ENCODE peak calls at places on chromosomes 4 and X, in eight cellular contexts. One of them, this sample, is unnamed.

GRCh38 chrX:40245411-40246140 is 147.8 kb upstream of the BCOR start:
- DNase-seq in choroid plexus epithelial cell: peak; percentile 90
- DNase-seq in naive thymus-derived CD4-positive, alpha-beta T cell: no peak
- DNase-seq in NB4: no peak
- DNase-seq in kidney epithelial cell: no peak
- DNase-seq in hepatocyte: peak; percentile 28
- DNase-seq in lung: no peak
- DNase-seq in uterus: peak; percentile 42
- DNase-seq in this sample: no peak

GRCh38 chrX:112218388-112218787 is 135.8 kb upstream of the TRPC5 start:
- DNase-seq in choroid plexus epithelial cell: no peak
- DNase-seq in naive thymus-derived CD4-positive, alpha-beta T cell: no peak
- DNase-seq in NB4: no peak
- DNase-seq in kidney epithelial cell: no peak
- DNase-seq in hepatocyte: no peak
- DNase-seq in lung: no peak
- DNase-seq in uterus: no peak
- DNase-seq in this sample: no peak

GRCh38 chrX:3066555-3066954 is 25.3 kb downstream of the ARSF start:
- DNase-seq in choroid plexus epithelial cell: peak; percentile 13
- DNase-seq in naive thymus-derived CD4-positive, alpha-beta T cell: no peak
- DNase-seq in NB4: peak; percentile 45
- DNase-seq in kidney epithelial cell: no peak
- DNase-seq in hepatocyte: peak; percentile 25
- DNase-seq in lung: no peak
- DNase-seq in uterus: no peak
- DNase-seq in this sample: no peak

GRCh38 chr4:7372673-7373072 is 62.1 kb downstream of the PSAPL1 start:
- DNase-seq in choroid plexus epithelial cell: no peak
- DNase-seq in naive thymus-derived CD4-positive, alpha-beta T cell: no peak
- DNase-seq in NB4: no peak
- DNase-seq in kidney epithelial cell: no peak
- DNase-seq in hepatocyte: no peak
- DNase-seq in lung: no peak
- DNase-seq in uterus: no peak
- DNase-seq in this sample: no peak

GRCh38 chr4:114005569-114006442 is 26.4 kb upstream of the ARSJ start:
- DNase-seq in choroid plexus epithelial cell: peak; percentile 56
- DNase-seq in naive thymus-derived CD4-positive, alpha-beta T cell: no peak
- DNase-seq in NB4: no peak
- DNase-seq in kidney epithelial cell: peak; percentile 19
- DNase-seq in hepatocyte: no peak
- DNase-seq in lung: no peak
- DNase-seq in uterus: no peak
- DNase-seq in this sample: no peak

GRCh38 chr4:94519925-94520789 is 68.4 kb downstream of the PDLIM5 start:
- DNase-seq in choroid plexus epithelial cell: no peak
- DNase-seq in naive thymus-derived CD4-positive, alpha-beta T cell: no peak
- DNase-seq in NB4: no peak
- DNase-seq in kidney epithelial cell: no peak
- DNase-seq in hepatocyte: no peak
- DNase-seq in lung: no peak
- DNase-seq in uterus: no peak
- DNase-seq in this sample: no peak

GRCh38 chr4:177339794-177340374 is 30.2 kb downstream of the NEIL3 start:
- DNase-seq in choroid plexus epithelial cell: peak; percentile 65
- DNase-seq in naive thymus-derived CD4-positive, alpha-beta T cell: peak; percentile 28
- DNase-seq in NB4: peak; percentile 54
- DNase-seq in kidney epithelial cell: no peak
- DNase-seq in hepatocyte: peak; percentile 34
- DNase-seq in lung: no peak
- DNase-seq in uterus: no peak
- DNase-seq in this sample: no peak

GRCh38 chr4:124337874-124338273 is 374.7 kb downstream of the ANKRD50 start:
- DNase-seq in choroid plexus epithelial cell: peak; percentile 70
- DNase-seq in naive thymus-derived CD4-positive, alpha-beta T cell: no peak
- DNase-seq in NB4: no peak
- DNase-seq in kidney epithelial cell: no peak
- DNase-seq in hepatocyte: no peak
- DNase-seq in lung: no peak
- DNase-seq in uterus: peak; percentile 20
- DNase-seq in this sample: no peak

GRCh38 chrX:78357342-78358055 is 30.1 kb upstream of the CYSLTR1 start:
- DNase-seq in choroid plexus epithelial cell: no peak
- DNase-seq in naive thymus-derived CD4-positive, alpha-beta T cell: no peak
- DNase-seq in NB4: no peak
- DNase-seq in kidney epithelial cell: no peak
- DNase-seq in hepatocyte: no peak
- DNase-seq in lung: no peak
- DNase-seq in uterus: no peak
- DNase-seq in this sample: no peak

GRCh38 chr4:54228563-54229501 is at the start of gene PDGFRA:
- DNase-seq in choroid plexus epithelial cell: peak; percentile 95
- DNase-seq in naive thymus-derived CD4-positive, alpha-beta T cell: no peak
- DNase-seq in NB4: no peak
- DNase-seq in kidney epithelial cell: no peak
- DNase-seq in hepatocyte: peak; percentile 85
- DNase-seq in lung: peak; percentile 47
- DNase-seq in uterus: peak; percentile 87
- DNase-seq in this sample: no peak

GRCh38 chr4:54230479-54231418 is 1.7 kb downstream of the PDGFRA start:
- DNase-seq in choroid plexus epithelial cell: peak; percentile 61
- DNase-seq in naive thymus-derived CD4-positive, alpha-beta T cell: no peak
- DNase-seq in NB4: no peak
- DNase-seq in kidney epithelial cell: no peak
- DNase-seq in hepatocyte: peak; percentile 23
- DNase-seq in lung: no peak
- DNase-seq in uterus: peak; percentile 77
- DNase-seq in this sample: no peak

GRCh38 chr4:54231419-54232150 is 2.5 kb downstream of the PDGFRA start:
- DNase-seq in choroid plexus epithelial cell: peak; percentile 65
- DNase-seq in naive thymus-derived CD4-positive, alpha-beta T cell: no peak
- DNase-seq in NB4: no peak
- DNase-seq in kidney epithelial cell: no peak
- DNase-seq in hepatocyte: peak; percentile 68
- DNase-seq in lung: no peak
- DNase-seq in uterus: peak; percentile 63
- DNase-seq in this sample: no peak

GRCh38 chr4:54228064-54228527 is 997 bp upstream of the PDGFRA start:
- DNase-seq in choroid plexus epithelial cell: peak; percentile 88
- DNase-seq in naive thymus-derived CD4-positive, alpha-beta T cell: no peak
- DNase-seq in NB4: peak; percentile 40
- DNase-seq in kidney epithelial cell: no peak
- DNase-seq in hepatocyte: peak; percentile 91
- DNase-seq in lung: peak; percentile 66
- DNase-seq in uterus: peak; percentile 85
- DNase-seq in this sample: no peak

DNA sequence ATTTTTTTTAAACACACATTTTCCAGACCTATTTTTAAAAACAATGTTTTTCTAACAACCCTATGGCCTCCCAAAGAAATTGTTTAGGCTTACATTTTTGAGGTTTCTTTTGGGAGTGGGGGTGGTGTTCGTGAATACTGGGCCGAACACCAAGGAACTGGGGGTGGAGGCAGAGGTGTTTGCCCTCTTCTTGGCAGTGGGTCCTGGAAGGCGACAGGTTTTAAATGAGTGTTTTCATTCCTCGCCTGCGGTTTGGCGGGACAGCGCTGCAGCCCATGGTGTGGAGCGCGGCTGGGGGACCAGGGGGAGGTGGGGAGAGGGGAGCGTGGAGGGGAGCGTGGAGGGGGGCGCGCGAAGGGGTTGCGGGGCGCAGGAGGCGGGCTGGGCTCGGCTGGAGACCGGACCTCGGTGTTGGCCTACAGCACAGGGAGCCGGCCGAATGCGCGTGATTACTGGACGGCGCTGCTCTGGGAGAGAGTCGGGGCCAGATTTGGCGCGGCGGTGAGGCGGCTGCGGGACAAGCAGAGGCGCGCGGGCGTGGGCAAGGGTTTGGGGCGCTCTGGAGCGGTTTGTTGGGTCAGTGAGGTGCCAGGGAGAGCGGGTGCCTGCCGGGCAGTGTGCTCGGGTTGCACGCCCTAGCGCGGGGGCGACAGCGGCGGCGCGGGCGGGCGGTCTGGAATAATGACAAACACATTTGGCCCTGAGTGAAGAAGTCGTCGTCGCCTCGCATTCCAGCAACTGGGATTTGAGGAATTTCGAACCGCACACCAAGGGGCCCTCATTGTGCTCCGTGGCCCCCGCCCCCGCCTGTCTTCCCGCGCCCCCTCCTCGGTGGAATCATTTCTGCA is 762 bp downstream of the PDGFRA start:
- DNase-seq in choroid plexus epithelial cell: peak; percentile 72
- DNase-seq in naive thymus-derived CD4-positive, alpha-beta T cell: no peak
- DNase-seq in NB4: no peak
- DNase-seq in kidney epithelial cell: no peak
- DNase-seq in hepatocyte: peak; percentile 34
- DNase-seq in lung: no peak
- DNase-seq in uterus: peak; percentile 25
- DNase-seq in this sample: no peak
- H3K4me3 ChIP-seq in choroid plexus epithelial cell: peak overlapping the region; percentile 87
- H3K4me3 ChIP-seq in naive thymus-derived CD4-positive, alpha-beta T cell: no peak overlapping the region
- H3K4me3 ChIP-seq in NB4: no peak overlapping the region
- H3K4me3 ChIP-seq in kidney epithelial cell: peak overlapping the region; percentile 1
- H3K4me3 ChIP-seq in hepatocyte: peak overlapping the region; percentile 94
- H3K4me3 ChIP-seq in lung: peak overlapping the region; percentile 39
- H3K4me3 ChIP-seq in uterus: peak overlapping the region; percentile 49
- H3K4me3 ChIP-seq in this sample: no peak overlapping the region

GRCh38 chr4:102883278-102883677 is 14.5 kb downstream of the CISD2 start:
- DNase-seq in choroid plexus epithelial cell: no peak
- DNase-seq in naive thymus-derived CD4-positive, alpha-beta T cell: no peak
- DNase-seq in NB4: no peak
- DNase-seq in kidney epithelial cell: no peak
- DNase-seq in hepatocyte: no peak
- DNase-seq in lung: no peak
- DNase-seq in uterus: no peak
- DNase-seq in this sample: no peak
- H3K4me3 ChIP-seq in choroid plexus epithelial cell: no peak overlapping the region
- H3K4me3 ChIP-seq in naive thymus-derived CD4-positive, alpha-beta T cell: no peak overlapping the region
- H3K4me3 ChIP-seq in NB4: no peak overlapping the region
- H3K4me3 ChIP-seq in kidney epithelial cell: no peak overlapping the region
- H3K4me3 ChIP-seq in hepatocyte: no peak overlapping the region
- H3K4me3 ChIP-seq in lung: no peak overlapping the region
- H3K4me3 ChIP-seq in uterus: no peak overlapping the region
- H3K4me3 ChIP-seq in this sample: no peak overlapping the region

GRCh38 chr4:105061720-105062119 is 85.0 kb upstream of the TET2 start:
- DNase-seq in choroid plexus epithelial cell: peak; percentile 0
- DNase-seq in naive thymus-derived CD4-positive, alpha-beta T cell: no peak
- DNase-seq in NB4: peak; percentile 80
- DNase-seq in kidney epithelial cell: no peak
- DNase-seq in hepatocyte: no peak
- DNase-seq in lung: no peak
- DNase-seq in uterus: no peak
- DNase-seq in this sample: no peak
- H3K4me3 ChIP-seq in choroid plexus epithelial cell: no peak overlapping the region
- H3K4me3 ChIP-seq in naive thymus-derived CD4-positive, alpha-beta T cell: no peak overlapping the region
- H3K4me3 ChIP-seq in NB4: peak overlapping the region; percentile 29
- H3K4me3 ChIP-seq in kidney epithelial cell: no peak overlapping the region
- H3K4me3 ChIP-seq in hepatocyte: no peak overlapping the region
- H3K4me3 ChIP-seq in lung: no peak overlapping the region
- H3K4me3 ChIP-seq in uterus: no peak overlapping the region
- H3K4me3 ChIP-seq in this sample: no peak overlapping the region

GRCh38 chr4:37665347-37666009 is 20.7 kb downstream of the RELL1 start:
- DNase-seq in choroid plexus epithelial cell: no peak
- DNase-seq in naive thymus-derived CD4-positive, alpha-beta T cell: no peak
- DNase-seq in NB4: no peak
- DNase-seq in kidney epithelial cell: no peak
- DNase-seq in hepatocyte: no peak
- DNase-seq in lung: no peak
- DNase-seq in uterus: no peak
- DNase-seq in this sample: no peak
- H3K4me3 ChIP-seq in choroid plexus epithelial cell: no peak overlapping the region
- H3K4me3 ChIP-seq in naive thymus-derived CD4-positive, alpha-beta T cell: no peak overlapping the region
- H3K4me3 ChIP-seq in NB4: no peak overlapping the region
- H3K4me3 ChIP-seq in kidney epithelial cell: no peak overlapping the region
- H3K4me3 ChIP-seq in hepatocyte: no peak overlapping the region
- H3K4me3 ChIP-seq in lung: no peak overlapping the region
- H3K4me3 ChIP-seq in uterus: no peak overlapping the region
- H3K4me3 ChIP-seq in this sample: no peak overlapping the region

GRCh38 chr4:3407930-3408792 is 33.6 kb upstream of the HGFAC start:
- DNase-seq in choroid plexus epithelial cell: no peak
- DNase-seq in naive thymus-derived CD4-positive, alpha-beta T cell: no peak
- DNase-seq in NB4: no peak
- DNase-seq in kidney epithelial cell: no peak
- DNase-seq in hepatocyte: no peak
- DNase-seq in lung: no peak
- DNase-seq in uterus: peak; percentile 13
- DNase-seq in this sample: no peak
- H3K4me3 ChIP-seq in choroid plexus epithelial cell: no peak overlapping the region
- H3K4me3 ChIP-seq in naive thymus-derived CD4-positive, alpha-beta T cell: no peak overlapping the region
- H3K4me3 ChIP-seq in NB4: no peak overlapping the region
- H3K4me3 ChIP-seq in kidney epithelial cell: no peak overlapping the region
- H3K4me3 ChIP-seq in hepatocyte: no peak overlapping the region
- H3K4me3 ChIP-seq in lung: no peak overlapping the region
- H3K4me3 ChIP-seq in uterus: no peak overlapping the region
- H3K4me3 ChIP-seq in this sample: no peak overlapping the region

This sample was measured in CD8-positive, alpha-beta memory T cell.